ENCODE peak calls at places on chromosomes 13 and 19, in nine cellular contexts. T is H1, G is NB4, B is body of pancreas, C is aorta, D is dorsolateral prefrontal cortex, X is cardiac muscle cell, F is HepG2, R is fibroblast of the aortic adventitia. S is an unnamed sample.

GRCh38 chr19:27794444-27795042 is 1418.4 kb downstream of the UQCRFS1 start:
- DNase-seq in T (peak; percentile 61), G (peak; percentile 64), B (peak; percentile 8), C (peak; percentile 77), D (no peak), X (peak; percentile 65), F (peak; percentile 16), R (peak; percentile 46), S (peak; percentile 50)

GRCh38 chr13:113103646-113104045 is 1.9 kb upstream of the F7 start:
- DNase-seq in T (no peak), G (no peak), B (no peak), C (no peak), D (no peak), X (no peak), F (no peak), R (no peak), S (no peak)

GRCh38 chr19:56637976-56638555 is 4.9 kb upstream of the SMIM17 start:
- DNase-seq in T (peak; percentile 85), G (peak; percentile 85), B (peak; percentile 72), C (peak; percentile 84), D (peak; percentile 47), X (peak; percentile 91), F (peak; percentile 54), R (peak; percentile 51), S (peak; percentile 85)

GRCh38 chr13:97911311-97912138 is 42.0 kb upstream of the IPO5 start:
- DNase-seq in T (peak; percentile 54), G (peak; percentile 19), B (peak; percentile 8), C (no peak), D (no peak), X (no peak), F (peak; percentile 19), R (peak; percentile 15), S (peak; percentile 59)

GRCh38 chr13:113976711-113977684 is 3.1 kb upstream of the C13orf46 start:
- DNase-seq in T (no peak), G (no peak), B (no peak), C (peak; percentile 70), D (peak; percentile 12), X (no peak), F (no peak), R (peak; percentile 76), S (peak; percentile 82)

GRCh38 chr19:4831351-4832340 is at the start of gene TICAM1:
- DNase-seq in T (peak; percentile 56), G (peak; percentile 34), B (peak; percentile 75), C (peak; percentile 93), D (no peak), X (peak; percentile 32), F (no peak), R (peak; percentile 68), S (peak; percentile 77)

GRCh38 chr19:43634877-43635560 is 4.6 kb downstream of the CADM4 start:
- DNase-seq in T (peak; percentile 68), G (peak; percentile 25), B (peak; percentile 11), C (no peak), D (peak; percentile 51), X (peak; percentile 45), F (peak; percentile 69), R (peak; percentile 14), S (peak; percentile 61)

GRCh38 chr19:39202998-39203355 is 1.1 kb downstream of the SYCN start:
- DNase-seq in T (no peak), G (no peak), B (no peak), C (no peak), D (no peak), X (no peak), F (no peak), R (no peak), S (no peak)

GRCh38 chr13:41017153-41017552 is 2.0 kb downstream of the ELF1 start:
- DNase-seq in T (no peak), G (peak; percentile 65), B (peak; percentile 50), C (no peak), D (no peak), X (no peak), F (no peak), R (no peak), S (no peak)

GRCh38 chr19:17041994-17042393 is 15.4 kb upstream of the CPAMD8 start:
- DNase-seq in T (no peak), G (no peak), B (no peak), C (no peak), D (no peak), X (no peak), F (no peak), R (peak; percentile 66), S (no peak)

GRCh38 chr19:39825531-39826076 is 8.4 kb downstream of the DYRK1B start:
- DNase-seq in T (no peak), G (no peak), B (no peak), C (no peak), D (no peak), X (no peak), F (no peak), R (no peak), S (no peak)

GRCh38 chr19:17081672-17082630 is 6.4 kb downstream of the MYO9B start:
- DNase-seq in T (no peak), G (no peak), B (peak; percentile 24), C (no peak), D (no peak), X (no peak), F (no peak), R (peak; percentile 28), S (peak; percentile 53)

GRCh38 chr13:21611385-21611784 is 7.4 kb upstream of the MICU2 start:
- DNase-seq in T (no peak), G (no peak), B (no peak), C (no peak), D (no peak), X (no peak), F (no peak), R (no peak), S (no peak)

GRCh38 chr19:38736036-38736412 is 8.2 kb downstream of the CAPN12 start:
- DNase-seq in T (peak; percentile 77), G (no peak), B (peak; percentile 78), C (peak; percentile 89), D (no peak), X (peak; percentile 75), F (no peak), R (no peak), S (no peak)

GRCh38 chr13:75305057-75305456 is 176.9 kb downstream of the TBC1D4 start:
- DNase-seq in T (no peak), G (no peak), B (no peak), C (no peak), D (no peak), X (peak; percentile 31), F (no peak), R (peak; percentile 77), S (peak; percentile 60)

GRCh38 chr19:55579766-55580621 is 654 bp downstream of the ZNF579 start:
- DNase-seq in T (peak; percentile 60), G (peak; percentile 55), B (no peak), C (no peak), D (no peak), X (peak; percentile 62), F (peak; percentile 16), R (peak; percentile 34), S (peak; percentile 34)

GRCh38 chr19:32322541-32322940 is 22.9 kb upstream of the ZNF507 start:
- DNase-seq in T (peak; percentile 32), G (no peak), B (no peak), C (no peak), D (no peak), X (no peak), F (no peak), R (no peak), S (no peak)

DNA sequence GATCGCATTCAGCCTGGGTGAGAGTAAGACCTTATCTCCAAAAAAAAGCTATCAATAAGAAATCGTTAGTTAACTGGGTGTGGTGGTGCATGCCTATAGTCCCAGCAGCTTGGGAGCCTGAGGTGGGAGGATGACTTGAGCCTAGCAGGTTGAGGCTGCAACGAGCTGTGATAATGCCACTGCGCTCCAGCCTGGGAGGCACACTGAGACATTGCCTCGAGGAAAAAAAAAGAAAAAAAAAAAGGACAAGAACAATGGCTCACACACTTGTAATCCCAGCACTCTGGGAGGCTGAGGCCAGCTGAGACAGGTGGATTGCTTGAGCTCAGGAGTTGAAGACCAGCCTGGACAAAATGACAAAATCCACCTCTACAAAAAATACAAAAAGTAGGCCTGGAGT is 16.1 kb downstream of the PSPC1 start:
- DNase-seq in T (no peak), G (no peak), B (no peak), C (no peak), D (no peak), X (no peak), F (no peak), R (no peak), S (no peak)
- H3K4me3 ChIP-seq in T (no peak overlapping the region), G (no peak overlapping the region), B (no peak overlapping the region), C (no peak overlapping the region), D (no peak overlapping the region), X (no peak overlapping the region), F (no peak overlapping the region), R (no peak overlapping the region), S (no peak overlapping the region)

DNA sequence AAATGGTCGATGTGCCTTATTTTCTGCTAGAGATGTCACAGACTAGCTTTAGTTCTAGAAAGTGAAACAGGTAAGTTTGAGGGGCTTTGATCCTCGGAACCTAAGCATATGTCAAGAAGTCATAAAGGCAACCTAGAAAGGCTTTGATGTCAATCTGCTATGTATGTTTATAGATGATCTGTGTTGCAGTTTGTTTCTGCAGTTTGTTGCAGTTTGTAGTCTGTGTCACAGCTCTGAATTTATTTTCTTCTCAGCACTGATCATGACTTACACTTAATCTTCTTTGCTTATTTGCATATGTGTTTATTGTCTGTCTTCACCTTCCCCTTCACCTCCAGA is 5.9 kb downstream of the LSM14A start:
- DNase-seq in T (no peak), G (no peak), B (no peak), C (no peak), D (no peak), X (no peak), F (no peak), R (no peak), S (no peak)
- H3K4me3 ChIP-seq in T (no peak overlapping the region), G (peak overlapping the region; percentile 12), B (no peak overlapping the region), C (no peak overlapping the region), D (peak overlapping the region; percentile 23), X (no peak overlapping the region), F (no peak overlapping the region), R (no peak overlapping the region), S (no peak overlapping the region)

DNA sequence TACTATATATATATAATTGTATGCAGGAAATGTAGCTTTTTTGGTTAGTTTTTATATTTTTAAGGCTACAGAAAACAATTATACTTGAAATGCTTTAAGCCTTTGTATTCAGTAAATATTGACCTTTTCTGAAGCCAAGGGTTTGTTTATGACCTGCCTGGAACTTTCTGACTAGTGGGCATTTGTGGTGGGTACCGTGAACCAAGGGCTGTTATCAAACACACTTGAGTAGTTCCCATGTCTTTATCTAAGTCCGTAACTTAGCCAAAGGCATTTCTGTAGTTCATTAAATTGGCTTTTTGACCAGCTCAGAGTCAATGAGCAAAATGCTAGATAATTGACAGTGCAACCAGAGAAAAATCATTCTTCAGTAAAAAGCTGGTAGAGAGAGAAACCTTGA is 1444.2 kb upstream of the SLC10A2 start:
- DNase-seq in T (no peak), G (no peak), B (no peak), C (no peak), D (no peak), X (no peak), F (no peak), R (no peak), S (no peak)
- H3K4me3 ChIP-seq in T (no peak overlapping the region), G (no peak overlapping the region), B (no peak overlapping the region), C (no peak overlapping the region), D (no peak overlapping the region), X (no peak overlapping the region), F (no peak overlapping the region), R (no peak overlapping the region), S (no peak overlapping the region)

DNA sequence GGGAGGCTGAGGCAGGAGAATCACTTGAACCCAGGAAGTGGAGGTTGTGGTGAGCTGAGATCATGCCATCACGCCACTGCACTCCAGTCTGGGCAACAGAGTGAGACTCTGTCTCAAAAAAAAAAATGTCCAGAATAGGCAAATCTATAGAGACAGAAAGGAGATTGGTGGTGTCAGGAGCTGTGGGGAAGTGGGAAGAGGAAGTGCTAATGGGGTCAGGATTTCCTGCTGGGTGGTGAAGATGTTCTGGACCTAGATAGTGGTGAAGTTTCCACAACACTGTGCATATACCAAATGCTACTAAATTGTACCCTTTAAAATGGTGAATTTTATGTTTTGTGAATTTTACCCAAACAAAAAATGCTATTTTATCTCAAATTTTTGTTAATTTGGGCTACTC is 7.6 kb upstream of the CYP4F3 start:
- DNase-seq in T (no peak), G (peak; percentile 42), B (no peak), C (no peak), D (no peak), X (no peak), F (no peak), R (no peak), S (no peak)
- H3K4me3 ChIP-seq in T (no peak overlapping the region), G (no peak overlapping the region), B (no peak overlapping the region), C (no peak overlapping the region), D (no peak overlapping the region), X (no peak overlapping the region), F (no peak overlapping the region), R (no peak overlapping the region), S (no peak overlapping the region)